ENCODE peak calls at places on chromosomes 12 and 14, in seven cellular contexts. A is foreskin fibroblast; V is T-cell; T is ELR; P is mesendoderm; Y is WTC11; M is effector memory CD4-positive, alpha-beta T cell. C is an unnamed sample.

GRCh38 chr12:113742801-113743200 is 223.3 kb downstream of the RBM19 start:
- DNase-seq in P (no peak), Y (no peak), V (no peak), A (no peak), M (no peak), T (no peak), C (no peak)

GRCh38 chr12:63915105-63915830 is 70.8 kb downstream of the SRGAP1 start:
- DNase-seq in V (no peak), M (no peak), Y (no peak), A (peak; percentile 76), T (peak; percentile 90), P (peak; percentile 57), C (peak; percentile 32)

GRCh38 chr14:68332011-68332410 is 460.9 kb downstream of the ZFP36L1 start:
- DNase-seq in V (no peak), P (no peak), Y (no peak), M (no peak), A (no peak), T (no peak), C (no peak)

GRCh38 chr14:50225974-50226297 is 5.4 kb downstream of the SOS2 start:
- DNase-seq in V (no peak), M (no peak), Y (no peak), A (peak; percentile 22), T (no peak), P (peak; percentile 80), C (no peak)

GRCh38 chr12:5272061-5272820 is 159.7 kb upstream of the NTF3 start:
- DNase-seq in T (no peak), P (no peak), A (peak; percentile 2), Y (no peak), V (no peak), M (no peak), C (no peak)

GRCh38 chr14:78399316-78399889 is 229.2 kb downstream of the NRXN3 start:
- DNase-seq in V (no peak), T (peak; percentile 5), M (no peak), A (peak; percentile 17), P (peak; percentile 37), Y (peak; percentile 52), C (no peak)

GRCh38 chr14:91280129-91280528 is 35.6 kb upstream of the GPR68 start:
- DNase-seq in T (no peak), V (no peak), A (no peak), Y (no peak), P (no peak), M (no peak), C (no peak)

GRCh38 chr12:93039062-93039461 is 110.0 kb upstream of the EEA1 start:
- DNase-seq in V (no peak), Y (no peak), T (peak; percentile 5), M (no peak), A (peak; percentile 37), P (no peak), C (no peak)

GRCh38 chr14:69287096-69287991 is 27.4 kb downstream of the GALNT16 start:
- DNase-seq in A (no peak), Y (no peak), M (no peak), T (peak; percentile 35), P (peak; percentile 64), V (no peak), C (no peak)

GRCh38 chr12:93950321-93950720 is 198.1 kb upstream of the PLXNC1 start:
- DNase-seq in M (no peak), T (no peak), P (no peak), A (no peak), V (no peak), Y (no peak), C (no peak)

GRCh38 chr14:68506021-68506644 is 286.7 kb downstream of the ZFP36L1 start:
- DNase-seq in P (peak; percentile 44), M (no peak), T (peak; percentile 79), Y (no peak), A (peak; percentile 76), V (no peak), C (peak; percentile 63)

GRCh38 chr14:91322623-91323022 is 78.1 kb upstream of the GPR68 start:
- DNase-seq in V (no peak), A (no peak), M (no peak), P (no peak), Y (no peak), T (no peak), C (no peak)

C was measured in hepatic stellate cell.